ENCODE peak calls at places on chromosomes 4 and X, in five cellular contexts. J is HT1080; W is activated CD8-positive, alpha-beta memory T cell treated with anti-CD3 and anti-CD28 coated beads for 1 hour; S is NK-92 treated with Interleukin-12 subunit alpha and Interleukin-12 subunit beta, amount 100 ng/mL, for 24 hours; N is substantia nigra. M is an unnamed sample.
A peak's percentile ranks its signal among the peaks of the same experiment; 100 is the strongest.

GRCh38 chrX:94089149-94089548 is 415.1 kb downstream of the FAM133A start:
- DNase-seq in J (no peak), W (no peak), S (no peak), N (no peak), M (no peak)

GRCh38 chr4:86033171-86033570 is 326.7 kb downstream of the MAPK10 start:
- DNase-seq in J (peak; percentile 81), W (no peak), S (no peak), N (peak; percentile 5), M (no peak)

GRCh38 chr4:148170408-148171385 is 271.5 kb downstream of the NR3C2 start:
- DNase-seq in J (no peak), W (no peak), S (no peak), N (no peak), M (no peak)

GRCh38 chr4:1768367-1769034 is 24.6 kb upstream of the FGFR3 start:
- DNase-seq in J (no peak), W (no peak), S (no peak), N (no peak), M (no peak)

GRCh38 chrX:55489315-55490009 is at the start of gene USP51:
- DNase-seq in J (no peak), W (no peak), S (no peak), N (peak; percentile 25), M (peak; percentile 83)

GRCh38 chr4:90095000-90095399 is 32.2 kb upstream of the CCSER1 start:
- DNase-seq in J (peak; percentile 29), W (no peak), S (no peak), N (no peak), M (no peak)

GRCh38 chr4:8409271-8410065 is 31.1 kb downstream of the ACOX3 start:
- DNase-seq in J (peak; percentile 30), W (peak; percentile 46), S (no peak), N (no peak), M (no peak)

GRCh38 chr4:127124919-127125318 is 507.8 kb upstream of the INTU start:
- DNase-seq in J (no peak), W (no peak), S (no peak), N (no peak), M (peak; percentile 28)

GRCh38 chrX:74343970-74344622 is 40.1 kb downstream of the ZCCHC13 start:
- DNase-seq in J (peak; percentile 96), W (no peak), S (peak; percentile 0), N (no peak), M (peak; percentile 96)

GRCh38 chrX:17860811-17861495 is at the start of gene RAI2:
- DNase-seq in J (no peak), W (peak; percentile 4), S (no peak), N (no peak), M (peak; percentile 27)

GRCh38 chr4:103105558-103106356 is 6.1 kb upstream of the BDH2 start:
- DNase-seq in J (no peak), W (no peak), S (no peak), N (no peak), M (no peak)

GRCh38 chr4:12852338-12853307 is 631.5 kb downstream of the RAB28 start:
- DNase-seq in J (peak; percentile 80), W (no peak), S (no peak), N (no peak), M (peak; percentile 89)

GRCh38 chrX:68832516-68833447 is 4.0 kb downstream of the EFNB1 start:
- DNase-seq in J (no peak), W (no peak), S (no peak), N (no peak), M (no peak)

GRCh38 chr4:113397114-113397701 is 347.8 kb downstream of the ANK2 start:
- DNase-seq in J (no peak), W (no peak), S (no peak), N (no peak), M (no peak)

GRCh38 chrX:104567506-104567905 is 1.5 kb downstream of the IL1RAPL2 start:
- DNase-seq in J (no peak), W (no peak), S (no peak), N (no peak), M (no peak)

GRCh38 chr4:83819582-83819981 is 283.7 kb downstream of the GPAT3 start:
- DNase-seq in J (no peak), W (no peak), S (no peak), N (no peak), M (no peak)

GRCh38 chr4:119666653-119667091 is 38.1 kb upstream of the PDE5A start:
- DNase-seq in J (no peak), W (no peak), S (no peak), N (no peak), M (peak; percentile 25)

GRCh38 chrX:41382699-41383645 is 49.0 kb downstream of the DDX3X start:
- DNase-seq in J (no peak), W (no peak), S (no peak), N (no peak), M (peak; percentile 40)

GRCh38 chr4:146275370-146275769 is 61.0 kb downstream of the REELD1 start:
- DNase-seq in J (no peak), W (no peak), S (no peak), N (no peak), M (no peak)

GRCh38 chr4:53987761-53988171 is 76.6 kb downstream of the CHIC2 start:
- DNase-seq in J (peak; percentile 82), W (no peak), S (no peak), N (no peak), M (no peak)

GRCh38 chr4:171629182-171629581 is 184.0 kb upstream of the GALNTL6 start:
- DNase-seq in J (no peak), W (no peak), S (no peak), N (no peak), M (no peak)

GRCh38 chr4:101126044-101126443 is 221.3 kb downstream of the PPP3CA start:
- DNase-seq in J (peak; percentile 34), W (no peak), S (no peak), N (no peak), M (no peak)

GRCh38 chr4:21697583-21697982 is 251.0 kb downstream of the KCNIP4 start:
- DNase-seq in J (peak; percentile 62), W (no peak), S (no peak), N (no peak), M (peak; percentile 93)

M was measured in mesendoderm.